ENCODE peak calls at places on chromosomes 16 and 17, in six cellular contexts. G is AG04450, K is iris pigment epithelial cell, J is stomach, T is colonic mucosa, R is non-pigmented ciliary epithelial cell. I is an unnamed sample.
A peak's percentile ranks its signal among the peaks of the same experiment; 100 is the strongest.

GRCh38 chr17:80497726-80498241 is 21.4 kb upstream of the NPTX1 start:
- DNase-seq in G (no peak), K (no peak), J (no peak), T (no peak), R (no peak), I (no peak)

GRCh38 chr17:77354420-77354720 is 213.6 kb downstream of the SEC14L1 start:
- DNase-seq in G (no peak), K (no peak), J (no peak), T (no peak), R (no peak), I (no peak)

GRCh38 chr17:80789356-80789902 is 202.2 kb upstream of the CHMP6 start:
- DNase-seq in G (peak; percentile 72), K (peak; percentile 93), J (no peak), T (no peak), R (peak; percentile 81), I (peak; percentile 92)

GRCh38 chr16:9077001-9077809 is 14.2 kb upstream of the HAPSTR1 start:
- DNase-seq in G (no peak), K (peak; percentile 88), J (no peak), T (no peak), R (peak; percentile 55), I (peak; percentile 43)

GRCh38 chr16:7714775-7715174 is 382.1 kb downstream of the RBFOX1 start:
- DNase-seq in G (no peak), K (no peak), J (no peak), T (no peak), R (no peak), I (no peak)

GRCh38 chr17:81934850-81935708 is 2.0 kb downstream of the PYCR1 start:
- DNase-seq in G (no peak), K (no peak), J (no peak), T (no peak), R (no peak), I (no peak)

GRCh38 chr17:8314797-8315739 is 5.0 kb downstream of the ARHGEF15 start:
- DNase-seq in G (no peak), K (no peak), J (peak; percentile 26), T (no peak), R (no peak), I (no peak)

GRCh38 chr16:3482659-3483241 is 12.5 kb downstream of the C16orf90 start:
- DNase-seq in G (no peak), K (no peak), J (no peak), T (no peak), R (no peak), I (no peak)

GRCh38 chr16:797120-797420 is 3.5 kb downstream of the GNG13 start:
- DNase-seq in G (no peak), K (no peak), J (no peak), T (peak; percentile 39), R (no peak), I (no peak)

GRCh38 chr16:84741351-84741791 is 41.6 kb downstream of the USP10 start:
- DNase-seq in G (no peak), K (peak; percentile 40), J (no peak), T (no peak), R (no peak), I (peak; percentile 45)

GRCh38 chr16:73569266-73569665 is 521.3 kb upstream of the ZFHX3 start:
- DNase-seq in G (no peak), K (no peak), J (no peak), T (no peak), R (no peak), I (no peak)

GRCh38 chr17:33987162-33987561 is 267.9 kb upstream of the CCL2 start:
- DNase-seq in G (no peak), K (no peak), J (no peak), T (peak; percentile 23), R (no peak), I (no peak)

GRCh38 chr17:48625502-48626201 is 506 bp downstream of the HOXB9 start:
- DNase-seq in G (no peak), K (no peak), J (peak; percentile 46), T (peak; percentile 91), R (no peak), I (no peak)

GRCh38 chr17:78790552-78790951 is 8.5 kb upstream of the CYTH1 start:
- DNase-seq in G (no peak), K (peak; percentile 40), J (no peak), T (no peak), R (no peak), I (no peak)

GRCh38 chr17:50173335-50173941 is 7.6 kb downstream of the SGCA start:
- DNase-seq in G (no peak), K (peak; percentile 93), J (no peak), T (no peak), R (peak; percentile 77), I (peak; percentile 92)

GRCh38 chr17:29789186-29790170 is 140.6 kb downstream of the SSH2 start:
- DNase-seq in G (no peak), K (no peak), J (no peak), T (no peak), R (no peak), I (no peak)

GRCh38 chr17:29178750-29179231 is 1.4 kb downstream of the MYO18A start:
- DNase-seq in G (no peak), K (no peak), J (peak; percentile 68), T (peak; percentile 56), R (no peak), I (no peak)

GRCh38 chr16:11250091-11250785 is 5.8 kb downstream of the SOCS1 start:
- DNase-seq in G (peak; percentile 55), K (peak; percentile 44), J (no peak), T (no peak), R (no peak), I (no peak)

I was measured in hepatic stellate cell.